ENCODE peak calls at places on chromosomes 11 and 22, in eight cellular contexts. One of them, this sample, is unnamed.
A peak's percentile ranks its signal among the peaks of the same experiment; 100 is the strongest.

GRCh38 chr11:117851091-117851490 is 25.4 kb downstream of the FXYD6 start:
- DNase-seq in esophagus muscularis mucosa: no peak
- DNase-seq in spleen: no peak
- DNase-seq in endothelial cell of umbilical vein: no peak
- DNase-seq in breast epithelium: no peak
- DNase-seq in fibroblast of lung: peak; percentile 67
- DNase-seq in ovary: peak; percentile 62
- DNase-seq in ascending aorta: no peak
- DNase-seq in this sample: no peak

GRCh38 chr11:83641511-83641910 is 355.3 kb upstream of the CCDC90B start:
- DNase-seq in esophagus muscularis mucosa: no peak
- DNase-seq in spleen: no peak
- DNase-seq in endothelial cell of umbilical vein: no peak
- DNase-seq in breast epithelium: no peak
- DNase-seq in fibroblast of lung: peak; percentile 34
- DNase-seq in ovary: no peak
- DNase-seq in ascending aorta: peak; percentile 52
- DNase-seq in this sample: peak; percentile 51

GRCh38 chr11:5663511-5663910 is 21.4 kb downstream of the TRIM5 start:
- DNase-seq in esophagus muscularis mucosa: no peak
- DNase-seq in spleen: no peak
- DNase-seq in endothelial cell of umbilical vein: no peak
- DNase-seq in breast epithelium: no peak
- DNase-seq in fibroblast of lung: no peak
- DNase-seq in ovary: no peak
- DNase-seq in ascending aorta: no peak
- DNase-seq in this sample: no peak

GRCh38 chr11:42524534-42525227 is 787.1 kb upstream of the API5 start:
- DNase-seq in esophagus muscularis mucosa: no peak
- DNase-seq in spleen: no peak
- DNase-seq in endothelial cell of umbilical vein: peak; percentile 72
- DNase-seq in breast epithelium: no peak
- DNase-seq in fibroblast of lung: peak; percentile 12
- DNase-seq in ovary: peak; percentile 26
- DNase-seq in ascending aorta: no peak
- DNase-seq in this sample: no peak

GRCh38 chr11:86152901-86153300 is 84.0 kb upstream of the PICALM start:
- DNase-seq in esophagus muscularis mucosa: no peak
- DNase-seq in spleen: no peak
- DNase-seq in endothelial cell of umbilical vein: no peak
- DNase-seq in breast epithelium: no peak
- DNase-seq in fibroblast of lung: no peak
- DNase-seq in ovary: no peak
- DNase-seq in ascending aorta: no peak
- DNase-seq in this sample: no peak

GRCh38 chr11:133903875-133904817 is 52.6 kb downstream of the IGSF9B start:
- DNase-seq in esophagus muscularis mucosa: no peak
- DNase-seq in spleen: peak; percentile 36
- DNase-seq in endothelial cell of umbilical vein: no peak
- DNase-seq in breast epithelium: peak; percentile 24
- DNase-seq in fibroblast of lung: no peak
- DNase-seq in ovary: no peak
- DNase-seq in ascending aorta: peak; percentile 21
- DNase-seq in this sample: no peak

GRCh38 chr11:79209540-79210266 is 231.1 kb downstream of the TENM4 start:
- DNase-seq in esophagus muscularis mucosa: no peak
- DNase-seq in spleen: no peak
- DNase-seq in endothelial cell of umbilical vein: no peak
- DNase-seq in breast epithelium: no peak
- DNase-seq in fibroblast of lung: peak; percentile 15
- DNase-seq in ovary: no peak
- DNase-seq in ascending aorta: no peak
- DNase-seq in this sample: peak; percentile 31

GRCh38 chr22:19643448-19644313 is 70.6 kb upstream of the SEPTIN5 start:
- DNase-seq in esophagus muscularis mucosa: no peak
- DNase-seq in spleen: no peak
- DNase-seq in endothelial cell of umbilical vein: peak; percentile 91
- DNase-seq in breast epithelium: no peak
- DNase-seq in fibroblast of lung: peak; percentile 21
- DNase-seq in ovary: no peak
- DNase-seq in ascending aorta: no peak
- DNase-seq in this sample: no peak

GRCh38 chr11:45994421-45995341 is 72.2 kb downstream of the LARGE2 start:
- DNase-seq in esophagus muscularis mucosa: no peak
- DNase-seq in spleen: no peak
- DNase-seq in endothelial cell of umbilical vein: no peak
- DNase-seq in breast epithelium: no peak
- DNase-seq in fibroblast of lung: peak; percentile 78
- DNase-seq in ovary: no peak
- DNase-seq in ascending aorta: no peak
- DNase-seq in this sample: no peak

GRCh38 chr11:9001736-9002135 is 2.1 kb downstream of the NRIP3 start:
- DNase-seq in esophagus muscularis mucosa: no peak
- DNase-seq in spleen: no peak
- DNase-seq in endothelial cell of umbilical vein: peak; percentile 77
- DNase-seq in breast epithelium: no peak
- DNase-seq in fibroblast of lung: peak; percentile 68
- DNase-seq in ovary: no peak
- DNase-seq in ascending aorta: no peak
- DNase-seq in this sample: no peak

GRCh38 chr11:44747339-44747738 is 20.6 kb downstream of the TSPAN18 start:
- DNase-seq in esophagus muscularis mucosa: no peak
- DNase-seq in spleen: no peak
- DNase-seq in endothelial cell of umbilical vein: no peak
- DNase-seq in breast epithelium: no peak
- DNase-seq in fibroblast of lung: no peak
- DNase-seq in ovary: no peak
- DNase-seq in ascending aorta: peak; percentile 41
- DNase-seq in this sample: no peak

GRCh38 chr11:104487035-104487775 is 323.3 kb upstream of the PDGFD start:
- DNase-seq in esophagus muscularis mucosa: no peak
- DNase-seq in spleen: no peak
- DNase-seq in endothelial cell of umbilical vein: no peak
- DNase-seq in breast epithelium: no peak
- DNase-seq in fibroblast of lung: peak; percentile 45
- DNase-seq in ovary: no peak
- DNase-seq in ascending aorta: no peak
- DNase-seq in this sample: no peak

GRCh38 chr22:45757068-45757467 is 85.4 kb downstream of the ATXN10 start:
- DNase-seq in esophagus muscularis mucosa: no peak
- DNase-seq in spleen: no peak
- DNase-seq in endothelial cell of umbilical vein: no peak
- DNase-seq in breast epithelium: no peak
- DNase-seq in fibroblast of lung: peak; percentile 59
- DNase-seq in ovary: peak; percentile 71
- DNase-seq in ascending aorta: peak; percentile 69
- DNase-seq in this sample: no peak

GRCh38 chr11:89667001-89667400 is 43.1 kb upstream of the TRIM77 start:
- DNase-seq in esophagus muscularis mucosa: no peak
- DNase-seq in spleen: no peak
- DNase-seq in endothelial cell of umbilical vein: no peak
- DNase-seq in breast epithelium: no peak
- DNase-seq in fibroblast of lung: no peak
- DNase-seq in ovary: no peak
- DNase-seq in ascending aorta: no peak
- DNase-seq in this sample: no peak

GRCh38 chr11:821513-822371 is 3.0 kb downstream of the PNPLA2 start:
- DNase-seq in esophagus muscularis mucosa: no peak
- DNase-seq in spleen: no peak
- DNase-seq in endothelial cell of umbilical vein: no peak
- DNase-seq in breast epithelium: no peak
- DNase-seq in fibroblast of lung: no peak
- DNase-seq in ovary: peak; percentile 62
- DNase-seq in ascending aorta: no peak
- DNase-seq in this sample: no peak

GRCh38 chr11:2585566-2586090 is 114.2 kb downstream of the KCNQ1OT1 start:
- DNase-seq in esophagus muscularis mucosa: peak; percentile 77
- DNase-seq in spleen: peak; percentile 61
- DNase-seq in endothelial cell of umbilical vein: no peak
- DNase-seq in breast epithelium: no peak
- DNase-seq in fibroblast of lung: no peak
- DNase-seq in ovary: peak; percentile 12
- DNase-seq in ascending aorta: peak; percentile 39
- DNase-seq in this sample: peak; percentile 3

GRCh38 chr22:19174106-19175025 is 4.2 kb downstream of the SLC25A1 start:
- DNase-seq in esophagus muscularis mucosa: no peak
- DNase-seq in spleen: peak; percentile 90
- DNase-seq in endothelial cell of umbilical vein: no peak
- DNase-seq in breast epithelium: no peak
- DNase-seq in fibroblast of lung: peak; percentile 58
- DNase-seq in ovary: peak; percentile 56
- DNase-seq in ascending aorta: peak; percentile 83
- DNase-seq in this sample: no peak

GRCh38 chr11:120354068-120354467 is 17.9 kb downstream of the ARHGEF12 start:
- DNase-seq in esophagus muscularis mucosa: no peak
- DNase-seq in spleen: no peak
- DNase-seq in endothelial cell of umbilical vein: no peak
- DNase-seq in breast epithelium: no peak
- DNase-seq in fibroblast of lung: no peak
- DNase-seq in ovary: no peak
- DNase-seq in ascending aorta: no peak
- DNase-seq in this sample: no peak

GRCh38 chr22:24952837-24953293 is 349 bp downstream of the KIAA1671 start:
- DNase-seq in esophagus muscularis mucosa: no peak
- DNase-seq in spleen: peak; percentile 78
- DNase-seq in endothelial cell of umbilical vein: peak; percentile 86
- DNase-seq in breast epithelium: peak; percentile 69
- DNase-seq in fibroblast of lung: peak; percentile 47
- DNase-seq in ovary: no peak
- DNase-seq in ascending aorta: peak; percentile 75
- DNase-seq in this sample: peak; percentile 52

GRCh38 chr22:26394787-26395186 is 34.3 kb upstream of the ASPHD2 start:
- DNase-seq in esophagus muscularis mucosa: no peak
- DNase-seq in spleen: no peak
- DNase-seq in endothelial cell of umbilical vein: peak; percentile 47
- DNase-seq in breast epithelium: no peak
- DNase-seq in fibroblast of lung: no peak
- DNase-seq in ovary: no peak
- DNase-seq in ascending aorta: no peak
- DNase-seq in this sample: no peak

GRCh38 chr22:26395926-26396325 is 33.1 kb upstream of the ASPHD2 start:
- DNase-seq in esophagus muscularis mucosa: no peak
- DNase-seq in spleen: no peak
- DNase-seq in endothelial cell of umbilical vein: no peak
- DNase-seq in breast epithelium: no peak
- DNase-seq in fibroblast of lung: no peak
- DNase-seq in ovary: no peak
- DNase-seq in ascending aorta: no peak
- DNase-seq in this sample: no peak

GRCh38 chr22:26391623-26392022 is 37.4 kb upstream of the ASPHD2 start:
- DNase-seq in esophagus muscularis mucosa: no peak
- DNase-seq in spleen: no peak
- DNase-seq in endothelial cell of umbilical vein: no peak
- DNase-seq in breast epithelium: no peak
- DNase-seq in fibroblast of lung: no peak
- DNase-seq in ovary: no peak
- DNase-seq in ascending aorta: no peak
- DNase-seq in this sample: no peak

GRCh38 chr22:26389125-26389524 is 39.9 kb upstream of the ASPHD2 start:
- DNase-seq in esophagus muscularis mucosa: no peak
- DNase-seq in spleen: no peak
- DNase-seq in endothelial cell of umbilical vein: no peak
- DNase-seq in breast epithelium: no peak
- DNase-seq in fibroblast of lung: no peak
- DNase-seq in ovary: no peak
- DNase-seq in ascending aorta: no peak
- DNase-seq in this sample: no peak

DNA sequence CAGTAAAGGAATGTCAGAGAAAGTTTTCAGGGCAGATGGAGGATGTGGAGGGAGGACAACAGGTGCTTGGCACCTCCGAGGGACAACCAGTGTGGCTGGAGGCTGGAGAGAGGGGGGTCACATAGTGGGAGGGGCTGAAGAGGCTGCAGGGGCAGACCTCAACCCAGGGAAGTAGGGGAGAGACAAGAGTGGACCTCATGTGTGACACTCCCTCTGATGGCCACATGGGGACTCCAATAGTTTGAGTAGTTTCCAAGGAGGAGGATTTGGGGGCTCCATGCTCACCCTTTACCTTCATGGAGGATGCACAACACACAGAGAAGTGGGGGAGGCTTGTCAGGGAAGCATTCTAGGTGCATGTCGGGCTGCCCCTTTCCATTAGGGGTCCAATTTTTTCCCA is 35.1 kb upstream of the ASPHD2 start:
- DNase-seq in esophagus muscularis mucosa: no peak
- DNase-seq in spleen: no peak
- DNase-seq in endothelial cell of umbilical vein: no peak
- DNase-seq in breast epithelium: no peak
- DNase-seq in fibroblast of lung: no peak
- DNase-seq in ovary: no peak
- DNase-seq in ascending aorta: no peak
- DNase-seq in this sample: no peak
- TF ChIP-seq CTCF in esophagus muscularis mucosa: no peak
- TF ChIP-seq CTCF in spleen: no peak
- TF ChIP-seq CTCF in endothelial cell of umbilical vein: no peak
- TF ChIP-seq CTCF in breast epithelium: no peak
- TF ChIP-seq CTCF in fibroblast of lung: peak; percentile 3
- TF ChIP-seq CTCF in ovary: no peak
- TF ChIP-seq CTCF in ascending aorta: no peak
- TF ChIP-seq CTCF in this sample: no peak

DNA sequence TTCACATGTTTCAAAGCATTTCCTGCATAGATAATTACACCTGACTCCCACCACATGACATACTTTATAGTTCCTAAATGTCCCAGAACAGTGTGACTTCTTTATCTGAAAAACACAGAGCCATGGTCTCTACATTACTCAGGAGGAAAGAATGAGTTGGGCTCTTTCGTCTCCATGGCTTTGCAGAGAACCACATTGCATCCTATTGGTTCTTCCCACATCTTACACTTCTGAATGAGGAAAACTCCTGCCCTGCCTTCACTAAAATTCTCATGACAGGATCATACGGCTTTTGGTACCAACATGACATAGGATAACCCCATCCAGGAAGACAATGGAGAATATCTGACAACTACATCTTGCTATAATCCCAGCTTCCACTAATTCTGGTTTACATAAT is 88.5 kb downstream of the ETS1 start:
- DNase-seq in esophagus muscularis mucosa: no peak
- DNase-seq in spleen: no peak
- DNase-seq in endothelial cell of umbilical vein: no peak
- DNase-seq in breast epithelium: no peak
- DNase-seq in fibroblast of lung: no peak
- DNase-seq in ovary: no peak
- DNase-seq in ascending aorta: no peak
- DNase-seq in this sample: no peak
- H3K4me1 ChIP-seq in esophagus muscularis mucosa: peaks cover 91% of the 10 kb centered on the region
- H3K4me1 ChIP-seq in spleen: peaks cover 96% of the 10 kb centered on the region
- H3K4me1 ChIP-seq in endothelial cell of umbilical vein: peaks cover 73% of the 10 kb centered on the region
- H3K4me1 ChIP-seq in breast epithelium: peaks cover 7% of the 10 kb centered on the region
- H3K4me1 ChIP-seq in fibroblast of lung: peaks cover 69% of the 10 kb centered on the region
- H3K4me1 ChIP-seq in ovary: peaks cover 44% of the 10 kb centered on the region
- H3K4me1 ChIP-seq in ascending aorta: peaks cover 14% of the 10 kb centered on the region
- H3K4me1 ChIP-seq in this sample: peaks cover 89% of the 10 kb centered on the region

GRCh38 chr11:26028294-26028954 is 303.5 kb upstream of the ANO3 start:
- DNase-seq in esophagus muscularis mucosa: no peak
- DNase-seq in spleen: no peak
- DNase-seq in endothelial cell of umbilical vein: no peak
- DNase-seq in breast epithelium: no peak
- DNase-seq in fibroblast of lung: peak; percentile 59
- DNase-seq in ovary: no peak
- DNase-seq in ascending aorta: no peak
- DNase-seq in this sample: no peak
- TF ChIP-seq CTCF in esophagus muscularis mucosa: no peak
- TF ChIP-seq CTCF in spleen: no peak
- TF ChIP-seq CTCF in endothelial cell of umbilical vein: no peak
- TF ChIP-seq CTCF in breast epithelium: no peak
- TF ChIP-seq CTCF in fibroblast of lung: no peak
- TF ChIP-seq CTCF in ovary: no peak
- TF ChIP-seq CTCF in ascending aorta: no peak
- TF ChIP-seq CTCF in this sample: no peak

GRCh38 chr11:12845739-12846358 is 163.3 kb upstream of the RASSF10 start:
- DNase-seq in esophagus muscularis mucosa: no peak
- DNase-seq in spleen: no peak
- DNase-seq in endothelial cell of umbilical vein: peak; percentile 17
- DNase-seq in breast epithelium: no peak
- DNase-seq in fibroblast of lung: peak; percentile 80
- DNase-seq in ovary: peak; percentile 68
- DNase-seq in ascending aorta: no peak
- DNase-seq in this sample: no peak
- H3K4me1 ChIP-seq in esophagus muscularis mucosa: peaks cover 45% of the 10 kb centered on the region
- H3K4me1 ChIP-seq in spleen: peaks cover 6% of the 10 kb centered on the region
- H3K4me1 ChIP-seq in endothelial cell of umbilical vein: peaks cover 34% of the 10 kb centered on the region
- H3K4me1 ChIP-seq in breast epithelium: no peaks in the 10 kb centered on the region
- H3K4me1 ChIP-seq in fibroblast of lung: peaks cover 17% of the 10 kb centered on the region
- H3K4me1 ChIP-seq in ovary: peaks cover 20% of the 10 kb centered on the region
- H3K4me1 ChIP-seq in ascending aorta: no peaks in the 10 kb centered on the region
- H3K4me1 ChIP-seq in this sample: peaks cover 42% of the 10 kb centered on the region